ENCODE peak calls at places on chromosomes 5 and 9, in four cellular contexts. P, B, A and X are unnamed samples.

GRCh38 chr5:93904917-93905316 is 163.5 kb upstream of the POU5F2 start:
- DNase-seq in A (no peak), P (no peak), B (no peak), X (no peak)

GRCh38 chr9:135520916-135521607 is at the start of gene LCN1:
- DNase-seq in A (peak; percentile 39), B (no peak), P (no peak), X (no peak)

GRCh38 chr5:81779125-81779934 is 28.4 kb upstream of the SSBP2 start:
- DNase-seq in A (peak; percentile 78), B (peak; percentile 31), P (no peak), X (no peak)

GRCh38 chr5:139492700-139493192 is 10.2 kb upstream of the STING1 start:
- DNase-seq in A (no peak), B (no peak), P (no peak), X (no peak)

GRCh38 chr5:178422400-178422775 is 167.8 kb downstream of the COL23A1 start:
- DNase-seq in A (no peak), P (no peak), B (no peak), X (no peak)

GRCh38 chr5:134100283-134101011 is 14.0 kb upstream of the TCF7 start:
- DNase-seq in P (peak; percentile 36), A (no peak), B (peak; percentile 73), X (no peak)

GRCh38 chr9:78235296-78235770 is 542 bp upstream of the CEP78 start:
- DNase-seq in A (no peak), B (no peak), P (no peak), X (no peak)

GRCh38 chr9:137449931-137450537 is 8.9 kb upstream of the ENTPD8 start:
- DNase-seq in P (no peak), B (peak; percentile 31), A (peak; percentile 71), X (no peak)

GRCh38 chr9:115668506-115668905 is 485.1 kb upstream of the PAPPA start:
- DNase-seq in B (no peak), A (no peak), P (no peak), X (no peak)

GRCh38 chr5:176803943-176804498 is 6.3 kb upstream of the UNC5A start:
- DNase-seq in B (no peak), A (no peak), P (peak; percentile 75), X (no peak)

GRCh38 chr5:128596071-128596470 is 58.0 kb upstream of the FBN2 start:
- DNase-seq in B (no peak), P (no peak), A (no peak), X (no peak)

GRCh38 chr5:91109634-91110033 is 273.5 kb downstream of the ARRDC3 start:
- DNase-seq in B (no peak), A (no peak), P (no peak), X (no peak)
- TF ChIP-seq CTCF in B (no peak), A (no peak), P (no peak), X (peak; percentile 53)

GRCh38 chr9:87836951-87837715 is 45.5 kb upstream of the SPATA31E1 start:
- DNase-seq in B (no peak), P (no peak), A (no peak), X (no peak)

GRCh38 chr9:87829756-87830155 is 52.9 kb upstream of the SPATA31E1 start:
- DNase-seq in P (no peak), A (no peak), B (no peak), X (no peak)

GRCh38 chr9:87831159-87831558 is 51.5 kb upstream of the SPATA31E1 start:
- DNase-seq in B (no peak), A (no peak), P (no peak), X (no peak)

GRCh38 chr9:87830446-87830845 is 52.2 kb upstream of the SPATA31E1 start:
- DNase-seq in A (no peak), B (no peak), P (no peak), X (no peak)

GRCh38 chr9:87834357-87834756 is 48.3 kb upstream of the SPATA31E1 start:
- DNase-seq in A (no peak), P (peak; percentile 86), B (no peak), X (no peak)
- TF ChIP-seq CTCF in A (no peak), P (no peak), B (no peak), X (peak; percentile 15)

DNA sequence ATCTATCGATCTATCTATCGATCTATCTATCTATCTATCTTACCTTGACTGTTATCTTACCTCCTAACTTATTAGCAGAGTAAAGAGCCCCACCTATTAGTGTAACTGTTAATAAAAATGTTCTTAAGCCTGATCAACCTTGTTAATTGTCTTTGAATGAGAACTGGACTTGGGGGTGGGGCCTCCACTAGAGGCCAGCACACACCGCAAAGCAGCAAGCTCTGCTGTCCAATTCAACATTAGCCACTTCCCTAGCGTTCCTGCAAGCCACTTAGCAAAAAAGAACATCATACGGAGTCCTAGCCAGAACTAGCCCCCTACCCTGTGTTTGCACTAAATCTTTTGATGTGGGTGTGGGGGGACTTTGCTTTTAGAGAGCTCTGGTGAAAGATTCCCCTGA is 515.8 kb downstream of the KDM4C start:
- DNase-seq in A (no peak), B (no peak), P (no peak), X (no peak)
- TF ChIP-seq CTCF in A (peak; percentile 5), B (no peak), P (no peak), X (peak; percentile 57)

DNA sequence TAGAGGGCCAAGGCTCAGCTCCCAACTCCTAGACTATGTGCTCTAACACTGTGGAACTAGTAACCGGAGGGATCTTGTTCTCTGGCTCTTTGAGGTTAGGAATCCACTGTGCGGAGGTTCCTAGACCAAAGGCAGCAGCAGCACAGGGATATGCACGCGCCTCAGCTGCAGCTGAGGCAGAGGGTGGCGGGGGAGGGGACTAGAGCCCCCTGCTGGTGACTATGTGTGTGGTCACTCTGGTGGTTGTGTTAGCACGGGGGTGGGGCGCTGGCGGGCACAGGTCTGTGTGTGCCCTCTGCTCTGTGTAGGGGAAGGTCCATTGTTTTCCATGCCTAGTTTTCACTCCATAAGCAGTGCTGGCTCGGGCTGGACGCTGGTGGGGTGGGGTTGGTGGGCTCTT is 458.0 kb upstream of the IZUMO3 start:
- DNase-seq in A (no peak), B (no peak), P (peak; percentile 74), X (no peak)
- TF ChIP-seq CTCF in A (no peak), B (no peak), P (peak; percentile 77), X (no peak)

GRCh38 chr9:75932026-75932425 is 41.6 kb downstream of the PCSK5 start:
- DNase-seq in B (no peak), P (no peak), A (no peak), X (no peak)

GRCh38 chr9:75930766-75931311 is 40.4 kb downstream of the PCSK5 start:
- DNase-seq in A (no peak), B (no peak), P (no peak), X (no peak)

GRCh38 chr9:75930193-75930592 is 39.7 kb downstream of the PCSK5 start:
- DNase-seq in P (no peak), A (no peak), B (no peak), X (no peak)

GRCh38 chr9:75935606-75936005 is 45.1 kb downstream of the PCSK5 start:
- DNase-seq in B (no peak), A (no peak), P (no peak), X (no peak)

DNA sequence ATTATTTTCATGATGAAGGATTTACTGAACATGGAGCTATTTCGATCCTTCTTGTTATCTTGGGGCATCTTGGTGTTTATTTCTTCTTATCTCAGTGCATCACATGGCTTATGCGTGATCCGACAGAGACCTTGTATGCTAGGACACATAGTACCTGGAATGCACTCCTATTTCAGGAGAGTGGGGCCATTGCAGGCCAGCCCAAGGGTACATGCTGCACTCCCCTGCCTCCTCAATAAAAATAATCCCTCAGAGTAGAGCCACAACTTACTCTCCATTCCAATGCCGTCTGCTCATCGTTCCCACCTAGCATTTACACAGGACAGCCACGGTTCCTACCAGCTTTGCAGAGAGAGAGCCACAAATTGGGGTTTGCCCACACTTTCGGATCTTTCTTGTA is 43.5 kb downstream of the PCSK5 start:
- DNase-seq in P (no peak), B (no peak), A (no peak), X (no peak)
- TF ChIP-seq CTCF in P (no peak), B (no peak), A (no peak), X (no peak)

GRCh38 chr9:20805766-20806165 is 121.7 kb downstream of the FOCAD start:
- DNase-seq in P (no peak), A (no peak), B (no peak), X (no peak)

GRCh38 chr9:20808002-20808401 is 123.9 kb downstream of the FOCAD start:
- DNase-seq in A (no peak), P (no peak), B (no peak), X (no peak)

DNA sequence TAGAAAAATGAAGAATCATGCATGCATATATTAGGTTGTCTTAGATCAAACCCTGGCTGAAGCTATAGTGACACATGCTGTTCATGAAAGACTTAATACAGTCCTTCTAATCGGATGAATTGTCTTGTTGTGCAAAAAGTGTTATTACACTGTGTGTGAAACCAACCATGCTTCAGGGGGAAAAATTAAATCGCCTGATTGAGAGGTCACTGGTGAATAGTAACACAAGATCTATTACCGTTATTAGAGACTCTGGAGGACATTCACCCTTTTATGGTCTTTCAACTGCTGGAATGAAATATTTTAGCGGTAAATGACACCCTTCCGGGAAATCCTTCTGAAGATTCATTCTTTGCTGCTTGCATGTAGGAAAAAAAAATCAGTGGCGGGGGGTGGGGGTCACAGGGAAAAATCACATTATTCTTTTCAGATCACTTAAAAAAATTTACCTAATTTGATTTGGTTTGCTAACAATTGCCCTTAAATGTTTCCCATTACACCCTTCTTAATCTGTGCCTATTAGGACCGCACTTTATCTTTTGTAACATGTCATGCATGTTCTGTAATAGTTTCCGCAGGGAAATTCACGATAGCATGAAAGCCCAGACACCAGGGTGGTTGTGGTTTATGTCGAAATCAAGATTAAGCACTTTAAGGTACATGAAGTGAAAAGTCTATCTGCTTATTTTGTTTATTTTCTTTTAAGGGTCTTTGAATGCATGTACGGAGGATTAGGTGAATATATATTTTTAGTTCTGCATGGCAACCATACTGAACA is 120.6 kb downstream of the FOCAD start:
- DNase-seq in A (no peak), B (no peak), P (no peak), X (no peak)
- TF ChIP-seq CTCF in A (no peak), B (no peak), P (no peak), X (no peak)